ENCODE peak calls at places on chromosomes 6 and 20, in nine cellular contexts. One of them, this sample, is unnamed.

GRCh38 chr20:31709939-31710338 is 12.7 kb downstream of the BCL2L1 start:
- DNase-seq in fibroblast of villous mesenchyme: no peak
- DNase-seq in RWPE2: no peak
- DNase-seq in ovary: no peak
- DNase-seq in esophagus squamous epithelium: no peak
- DNase-seq in cardiac fibroblast: no peak
- DNase-seq in foreskin fibroblast: no peak
- DNase-seq in OCI-LY7: no peak
- DNase-seq in tibial nerve: no peak
- DNase-seq in this sample: no peak

GRCh38 chr6:29834564-29835436 is 7.2 kb downstream of the HLA-G start:
- DNase-seq in tibial nerve: peak; percentile 38
- DNase-seq in ovary: no peak
- DNase-seq in esophagus squamous epithelium: no peak
- DNase-seq in foreskin fibroblast: no peak
- DNase-seq in OCI-LY7: peak; percentile 40
- DNase-seq in RWPE2: no peak
- DNase-seq in cardiac fibroblast: peak; percentile 44
- DNase-seq in fibroblast of villous mesenchyme: no peak
- DNase-seq in this sample: peak; percentile 20

GRCh38 chr6:161435426-161436065 is 161.7 kb upstream of the AGPAT4 start:
- DNase-seq in RWPE2: no peak
- DNase-seq in fibroblast of villous mesenchyme: no peak
- DNase-seq in ovary: no peak
- DNase-seq in OCI-LY7: no peak
- DNase-seq in esophagus squamous epithelium: no peak
- DNase-seq in foreskin fibroblast: no peak
- DNase-seq in cardiac fibroblast: peak; percentile 56
- DNase-seq in tibial nerve: no peak
- DNase-seq in this sample: peak; percentile 52

GRCh38 chr6:40506956-40507355 is 80.2 kb downstream of the LRFN2 start:
- DNase-seq in RWPE2: no peak
- DNase-seq in fibroblast of villous mesenchyme: no peak
- DNase-seq in ovary: no peak
- DNase-seq in cardiac fibroblast: no peak
- DNase-seq in OCI-LY7: no peak
- DNase-seq in tibial nerve: no peak
- DNase-seq in foreskin fibroblast: no peak
- DNase-seq in esophagus squamous epithelium: no peak
- DNase-seq in this sample: no peak

GRCh38 chr20:4989570-4989969 is 11.7 kb downstream of the SLC23A2 start:
- DNase-seq in fibroblast of villous mesenchyme: no peak
- DNase-seq in esophagus squamous epithelium: no peak
- DNase-seq in tibial nerve: no peak
- DNase-seq in ovary: no peak
- DNase-seq in OCI-LY7: peak; percentile 83
- DNase-seq in foreskin fibroblast: no peak
- DNase-seq in cardiac fibroblast: no peak
- DNase-seq in RWPE2: no peak
- DNase-seq in this sample: no peak

GRCh38 chr6:107622269-107622668 is 132.4 kb downstream of the SOBP start:
- DNase-seq in cardiac fibroblast: no peak
- DNase-seq in RWPE2: no peak
- DNase-seq in OCI-LY7: no peak
- DNase-seq in foreskin fibroblast: no peak
- DNase-seq in fibroblast of villous mesenchyme: no peak
- DNase-seq in ovary: no peak
- DNase-seq in esophagus squamous epithelium: no peak
- DNase-seq in tibial nerve: no peak
- DNase-seq in this sample: no peak

GRCh38 chr6:166922937-166923336 is 33.4 kb downstream of the RNASET2 start:
- DNase-seq in tibial nerve: no peak
- DNase-seq in cardiac fibroblast: no peak
- DNase-seq in OCI-LY7: no peak
- DNase-seq in foreskin fibroblast: no peak
- DNase-seq in RWPE2: no peak
- DNase-seq in fibroblast of villous mesenchyme: no peak
- DNase-seq in esophagus squamous epithelium: no peak
- DNase-seq in ovary: no peak
- DNase-seq in this sample: no peak

GRCh38 chr20:32445539-32446273 is 87.6 kb downstream of the ASXL1 start:
- DNase-seq in esophagus squamous epithelium: no peak
- DNase-seq in ovary: no peak
- DNase-seq in OCI-LY7: no peak
- DNase-seq in cardiac fibroblast: no peak
- DNase-seq in fibroblast of villous mesenchyme: no peak
- DNase-seq in foreskin fibroblast: no peak
- DNase-seq in RWPE2: peak; percentile 78
- DNase-seq in tibial nerve: no peak
- DNase-seq in this sample: no peak

GRCh38 chr20:49942303-49942702 is 6.1 kb downstream of the RNF114 start:
- DNase-seq in tibial nerve: no peak
- DNase-seq in esophagus squamous epithelium: no peak
- DNase-seq in fibroblast of villous mesenchyme: no peak
- DNase-seq in RWPE2: no peak
- DNase-seq in cardiac fibroblast: no peak
- DNase-seq in foreskin fibroblast: no peak
- DNase-seq in OCI-LY7: no peak
- DNase-seq in ovary: no peak
- DNase-seq in this sample: no peak

GRCh38 chr6:46015119-46015968 is at the start of gene CLIC5:
- DNase-seq in cardiac fibroblast: no peak
- DNase-seq in RWPE2: no peak
- DNase-seq in fibroblast of villous mesenchyme: no peak
- DNase-seq in foreskin fibroblast: no peak
- DNase-seq in tibial nerve: no peak
- DNase-seq in esophagus squamous epithelium: no peak
- DNase-seq in OCI-LY7: no peak
- DNase-seq in ovary: no peak
- DNase-seq in this sample: no peak

GRCh38 chr6:104943781-104944180 is 13.1 kb upstream of the LIN28B start:
- DNase-seq in OCI-LY7: no peak
- DNase-seq in RWPE2: no peak
- DNase-seq in fibroblast of villous mesenchyme: peak; percentile 48
- DNase-seq in ovary: no peak
- DNase-seq in foreskin fibroblast: no peak
- DNase-seq in tibial nerve: no peak
- DNase-seq in cardiac fibroblast: peak; percentile 40
- DNase-seq in esophagus squamous epithelium: no peak
- DNase-seq in this sample: peak; percentile 41

GRCh38 chr6:112796712-112797111 is 449.6 kb downstream of the RFPL4B start:
- DNase-seq in tibial nerve: no peak
- DNase-seq in fibroblast of villous mesenchyme: no peak
- DNase-seq in OCI-LY7: no peak
- DNase-seq in cardiac fibroblast: no peak
- DNase-seq in esophagus squamous epithelium: no peak
- DNase-seq in ovary: no peak
- DNase-seq in RWPE2: no peak
- DNase-seq in foreskin fibroblast: no peak
- DNase-seq in this sample: no peak

GRCh38 chr6:158312672-158313397 is 570 bp downstream of the TULP4 start:
- DNase-seq in OCI-LY7: no peak
- DNase-seq in cardiac fibroblast: no peak
- DNase-seq in RWPE2: no peak
- DNase-seq in ovary: no peak
- DNase-seq in tibial nerve: no peak
- DNase-seq in foreskin fibroblast: no peak
- DNase-seq in esophagus squamous epithelium: no peak
- DNase-seq in fibroblast of villous mesenchyme: no peak
- DNase-seq in this sample: no peak

GRCh38 chr20:3815703-3816315 is 4.5 kb upstream of the AP5S1 start:
- DNase-seq in cardiac fibroblast: no peak
- DNase-seq in OCI-LY7: no peak
- DNase-seq in esophagus squamous epithelium: no peak
- DNase-seq in foreskin fibroblast: no peak
- DNase-seq in fibroblast of villous mesenchyme: no peak
- DNase-seq in tibial nerve: no peak
- DNase-seq in RWPE2: no peak
- DNase-seq in ovary: no peak
- DNase-seq in this sample: no peak

GRCh38 chr6:31351734-31352496 is 5.1 kb downstream of the HLA-B start:
- DNase-seq in foreskin fibroblast: no peak
- DNase-seq in fibroblast of villous mesenchyme: peak; percentile 21
- DNase-seq in ovary: no peak
- DNase-seq in RWPE2: no peak
- DNase-seq in OCI-LY7: no peak
- DNase-seq in esophagus squamous epithelium: no peak
- DNase-seq in cardiac fibroblast: no peak
- DNase-seq in tibial nerve: no peak
- DNase-seq in this sample: no peak

GRCh38 chr6:117555882-117556498 is 46.3 kb downstream of the GOPC start:
- DNase-seq in esophagus squamous epithelium: no peak
- DNase-seq in fibroblast of villous mesenchyme: peak; percentile 50
- DNase-seq in cardiac fibroblast: peak; percentile 70
- DNase-seq in tibial nerve: peak; percentile 83
- DNase-seq in RWPE2: no peak
- DNase-seq in OCI-LY7: peak; percentile 32
- DNase-seq in ovary: peak; percentile 37
- DNase-seq in foreskin fibroblast: no peak
- DNase-seq in this sample: peak; percentile 61

GRCh38 chr6:34190504-34191122 is 44.7 kb upstream of the GRM4 start:
- DNase-seq in esophagus squamous epithelium: no peak
- DNase-seq in ovary: no peak
- DNase-seq in foreskin fibroblast: no peak
- DNase-seq in OCI-LY7: no peak
- DNase-seq in fibroblast of villous mesenchyme: no peak
- DNase-seq in RWPE2: peak; percentile 29
- DNase-seq in tibial nerve: no peak
- DNase-seq in cardiac fibroblast: no peak
- DNase-seq in this sample: no peak

DNA sequence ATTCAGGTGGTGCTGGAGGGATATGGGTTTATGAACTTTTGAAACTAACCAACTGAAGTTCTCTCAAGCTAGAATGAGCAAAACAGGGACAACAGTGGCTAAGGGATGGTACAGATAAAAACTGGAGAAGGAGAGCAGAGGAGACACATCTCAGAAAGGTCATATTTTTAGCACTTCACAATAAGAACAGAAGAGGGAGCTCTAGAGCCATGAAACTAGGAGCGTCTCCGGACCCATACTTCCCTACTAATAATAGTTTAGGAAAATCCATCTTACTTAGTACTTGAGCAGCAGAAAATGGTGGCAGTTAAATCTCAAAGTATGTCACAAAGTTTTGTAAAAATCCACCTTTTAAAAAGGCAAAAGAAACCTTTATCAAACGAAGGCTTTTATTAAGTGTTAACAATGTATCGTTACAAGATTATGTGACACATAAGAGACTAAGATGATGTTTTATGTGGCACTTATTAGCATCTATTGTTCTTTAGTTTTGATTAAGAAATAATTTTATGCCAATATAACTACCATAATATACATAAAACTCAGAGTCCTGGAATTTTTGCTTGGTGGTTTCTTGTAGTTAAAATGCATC is 278.6 kb downstream of the TBC1D32 start:
- DNase-seq in esophagus squamous epithelium: no peak
- DNase-seq in RWPE2: no peak
- DNase-seq in tibial nerve: no peak
- DNase-seq in foreskin fibroblast: peak; percentile 23
- DNase-seq in ovary: no peak
- DNase-seq in cardiac fibroblast: peak; percentile 70
- DNase-seq in fibroblast of villous mesenchyme: peak; percentile 61
- DNase-seq in OCI-LY7: peak; percentile 35
- DNase-seq in this sample: peak; percentile 69
- TF ChIP-seq CTCF in esophagus squamous epithelium: peak; percentile 17
- TF ChIP-seq CTCF in RWPE2: peak; percentile 85
- TF ChIP-seq CTCF in tibial nerve: peak; percentile 40
- TF ChIP-seq CTCF in foreskin fibroblast: peak; percentile 65
- TF ChIP-seq CTCF in ovary: no peak
- TF ChIP-seq CTCF in cardiac fibroblast: peak; percentile 53
- TF ChIP-seq CTCF in fibroblast of villous mesenchyme: peak; percentile 82
- TF ChIP-seq CTCF in OCI-LY7: peak; percentile 86
- TF ChIP-seq CTCF in this sample: peak; percentile 74

GRCh38 chr20:40980106-40980827 is 48.4 kb upstream of the TOP1 start:
- DNase-seq in foreskin fibroblast: no peak
- DNase-seq in ovary: no peak
- DNase-seq in RWPE2: peak; percentile 47
- DNase-seq in esophagus squamous epithelium: no peak
- DNase-seq in cardiac fibroblast: peak; percentile 47
- DNase-seq in fibroblast of villous mesenchyme: no peak
- DNase-seq in tibial nerve: no peak
- DNase-seq in OCI-LY7: no peak
- DNase-seq in this sample: peak; percentile 29
- H3K4me3 ChIP-seq in foreskin fibroblast: no peak overlapping the region
- H3K4me3 ChIP-seq in ovary: no peak overlapping the region
- H3K4me3 ChIP-seq in RWPE2: no peak overlapping the region
- H3K4me3 ChIP-seq in esophagus squamous epithelium: no peak overlapping the region
- H3K4me3 ChIP-seq in cardiac fibroblast: no peak overlapping the region
- H3K4me3 ChIP-seq in fibroblast of villous mesenchyme: no peak overlapping the region
- H3K4me3 ChIP-seq in tibial nerve: no peak overlapping the region
- H3K4me3 ChIP-seq in OCI-LY7: no peak overlapping the region
- H3K4me3 ChIP-seq in this sample: no peak overlapping the region

GRCh38 chr20:10699941-10700340 is 26.1 kb upstream of the JAG1 start:
- DNase-seq in esophagus squamous epithelium: no peak
- DNase-seq in ovary: no peak
- DNase-seq in foreskin fibroblast: no peak
- DNase-seq in tibial nerve: no peak
- DNase-seq in RWPE2: no peak
- DNase-seq in fibroblast of villous mesenchyme: no peak
- DNase-seq in OCI-LY7: no peak
- DNase-seq in cardiac fibroblast: no peak
- DNase-seq in this sample: no peak

GRCh38 chr20:10701607-10702006 is 27.8 kb upstream of the JAG1 start:
- DNase-seq in foreskin fibroblast: no peak
- DNase-seq in cardiac fibroblast: no peak
- DNase-seq in OCI-LY7: no peak
- DNase-seq in tibial nerve: no peak
- DNase-seq in ovary: no peak
- DNase-seq in esophagus squamous epithelium: no peak
- DNase-seq in fibroblast of villous mesenchyme: no peak
- DNase-seq in RWPE2: no peak
- DNase-seq in this sample: no peak

GRCh38 chr20:10699506-10699905 is 25.7 kb upstream of the JAG1 start:
- DNase-seq in cardiac fibroblast: no peak
- DNase-seq in ovary: no peak
- DNase-seq in fibroblast of villous mesenchyme: no peak
- DNase-seq in OCI-LY7: no peak
- DNase-seq in foreskin fibroblast: no peak
- DNase-seq in RWPE2: no peak
- DNase-seq in esophagus squamous epithelium: no peak
- DNase-seq in tibial nerve: no peak
- DNase-seq in this sample: no peak

GRCh38 chr20:10696650-10697049 is 22.9 kb upstream of the JAG1 start:
- DNase-seq in fibroblast of villous mesenchyme: no peak
- DNase-seq in tibial nerve: no peak
- DNase-seq in ovary: no peak
- DNase-seq in OCI-LY7: peak; percentile 18
- DNase-seq in RWPE2: no peak
- DNase-seq in esophagus squamous epithelium: no peak
- DNase-seq in cardiac fibroblast: no peak
- DNase-seq in foreskin fibroblast: no peak
- DNase-seq in this sample: no peak
- TF ChIP-seq CTCF in fibroblast of villous mesenchyme: peak; percentile 66
- TF ChIP-seq CTCF in tibial nerve: no peak
- TF ChIP-seq CTCF in ovary: no peak
- TF ChIP-seq CTCF in OCI-LY7: peak; percentile 82
- TF ChIP-seq CTCF in RWPE2: peak; percentile 44
- TF ChIP-seq CTCF in esophagus squamous epithelium: no peak
- TF ChIP-seq CTCF in cardiac fibroblast: peak; percentile 63
- TF ChIP-seq CTCF in foreskin fibroblast: peak; percentile 67
- TF ChIP-seq CTCF in this sample: peak; percentile 57

DNA sequence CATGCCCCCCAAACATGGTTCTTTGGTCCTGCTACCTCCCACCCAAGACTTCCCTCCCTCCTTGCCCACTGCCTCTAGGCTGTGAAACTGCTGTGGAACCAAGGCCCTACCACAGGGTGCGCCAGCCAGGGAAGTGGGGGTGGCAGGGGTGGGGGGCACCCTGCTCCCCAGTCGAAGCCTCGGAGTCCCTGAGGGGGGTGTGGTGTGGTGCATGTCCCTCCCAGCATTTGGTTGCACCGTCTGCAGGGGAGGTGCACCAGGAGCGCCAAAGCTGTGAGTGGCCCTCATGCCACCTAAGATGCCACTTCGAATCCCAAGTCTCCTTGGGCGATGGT is 1.8 kb downstream of the RGS19 start:
- DNase-seq in RWPE2: no peak
- DNase-seq in foreskin fibroblast: no peak
- DNase-seq in fibroblast of villous mesenchyme: no peak
- DNase-seq in OCI-LY7: no peak
- DNase-seq in tibial nerve: no peak
- DNase-seq in esophagus squamous epithelium: no peak
- DNase-seq in cardiac fibroblast: no peak
- DNase-seq in ovary: no peak
- DNase-seq in this sample: no peak
- H3K4me3 ChIP-seq in RWPE2: no peak overlapping the region
- H3K4me3 ChIP-seq in foreskin fibroblast: no peak overlapping the region
- H3K4me3 ChIP-seq in fibroblast of villous mesenchyme: no peak overlapping the region
- H3K4me3 ChIP-seq in OCI-LY7: peak overlapping the region; percentile 94
- H3K4me3 ChIP-seq in tibial nerve: peak overlapping the region; percentile 81
- H3K4me3 ChIP-seq in esophagus squamous epithelium: peak overlapping the region; percentile 59
- H3K4me3 ChIP-seq in cardiac fibroblast: no peak overlapping the region
- H3K4me3 ChIP-seq in ovary: no peak overlapping the region
- H3K4me3 ChIP-seq in this sample: no peak overlapping the region

This sample was measured in fibroblast of pulmonary artery.